ENCODE peak calls at places on chromosomes 6 and 20, in eight cellular contexts. T is epithelial cell of prostate; Z is CD8-positive, alpha-beta T cell; B is EL; K is right lobe of liver; H is AG10803; I is activated B cell treated with CpG ODN at 0.5 μM for 24 hours; Y is AG09319. C is an unnamed sample.

GRCh38 chr20:4230651-4231050 is 215.3 kb upstream of the RNF24 start:
- DNase-seq in Z (no peak), B (no peak), I (no peak), T (no peak), K (no peak), H (no peak), Y (no peak), C (no peak)

GRCh38 chr6:113065606-113066005 is 718.5 kb downstream of the RFPL4B start:
- DNase-seq in Z (no peak), B (peak), I (no peak), Y (no peak), K (no peak), T (no peak), H (peak), C (no peak)

GRCh38 chr6:10412165-10412947 is 2.5 kb downstream of the TFAP2A start:
- DNase-seq in B (peak), K (peak), Z (no peak), T (no peak), Y (peak), I (no peak), H (peak), C (peak)

GRCh38 chr6:105227292-105227628 is 47.4 kb upstream of the POPDC3 start:
- DNase-seq in Z (no peak), H (no peak), I (no peak), T (no peak), Y (no peak), B (no peak), K (no peak), C (no peak)

GRCh38 chr6:112475083-112475482 is 128.0 kb downstream of the RFPL4B start:
- DNase-seq in H (peak), I (no peak), Y (no peak), Z (no peak), K (no peak), T (no peak), B (peak), C (no peak)

GRCh38 chr6:139291813-139292619 is at the start of gene TXLNB:
- DNase-seq in I (no peak), Y (peak), T (no peak), Z (peak), H (peak), B (peak), K (peak), C (peak)

GRCh38 chr6:137717074-137718073 is 149.7 kb upstream of the TNFAIP3 start:
- DNase-seq in B (no peak), H (no peak), K (no peak), T (peak), I (no peak), Y (no peak), Z (peak), C (no peak)

GRCh38 chr20:54212226-54212625 is 4.3 kb downstream of the PFDN4 start:
- DNase-seq in T (no peak), H (peak), B (peak), Y (no peak), I (no peak), K (no peak), Z (no peak), C (no peak)

GRCh38 chr6:134235937-134236751 is 81.8 kb downstream of the SGK1 start:
- DNase-seq in Y (no peak), T (no peak), I (no peak), B (peak), Z (no peak), H (peak), K (no peak), C (no peak)

GRCh38 chr6:45049188-45049843 is 278.8 kb upstream of the RUNX2 start:
- DNase-seq in I (no peak), K (no peak), Y (no peak), T (no peak), Z (no peak), B (peak), H (no peak), C (no peak)

GRCh38 chr6:169640347-169640972 is 61.4 kb downstream of the WDR27 start:
- DNase-seq in K (no peak), Z (no peak), B (no peak), I (no peak), T (no peak), H (peak), Y (no peak), C (no peak)

GRCh38 chr20:13588049-13588448 is 50.7 kb downstream of the TASP1 start:
- DNase-seq in K (no peak), H (no peak), Y (no peak), B (no peak), T (no peak), Z (no peak), I (no peak), C (no peak)

GRCh38 chr6:27791182-27791939 is 120.8 kb downstream of the OR2B2 start:
- DNase-seq in Y (peak), B (peak), K (peak), I (no peak), H (peak), T (peak), Z (no peak), C (no peak)

GRCh38 chr20:43983359-43983758 is 68.7 kb downstream of the TOX2 start:
- DNase-seq in H (no peak), K (no peak), T (no peak), I (no peak), B (no peak), Z (no peak), Y (no peak), C (no peak)

GRCh38 chr20:24768226-24768625 is 180.8 kb upstream of the CST7 start:
- DNase-seq in T (no peak), B (no peak), Y (no peak), K (no peak), I (no peak), Z (no peak), H (no peak), C (no peak)

GRCh38 chr6:6277418-6277817 is 43.0 kb downstream of the F13A1 start:
- DNase-seq in Z (no peak), T (no peak), Y (no peak), H (peak), B (peak), K (no peak), I (no peak), C (no peak)

GRCh38 chr6:25477006-25477590 is 174.9 kb upstream of the SCGN start:
- DNase-seq in H (peak), Z (no peak), T (no peak), Y (no peak), B (peak), I (no peak), K (no peak), C (no peak)

GRCh38 chr20:62624325-62624690 is 18.0 kb upstream of the SLCO4A1 start:
- DNase-seq in B (no peak), Y (no peak), T (no peak), H (no peak), Z (no peak), I (peak), K (no peak), C (no peak)

GRCh38 chr6:125014157-125014957 is 52.1 kb downstream of the RNF217 start:
- DNase-seq in I (no peak), K (no peak), H (peak), Z (no peak), B (peak), T (no peak), Y (peak), C (no peak)

GRCh38 chr6:157185171-157185570 is 138.1 kb downstream of the TMEM242 start:
- DNase-seq in B (no peak), Z (no peak), H (no peak), K (no peak), I (no peak), T (no peak), Y (no peak), C (no peak)

GRCh38 chr6:89853068-89853467 is 23.4 kb downstream of the CASP8AP2 start:
- DNase-seq in B (peak), Y (no peak), I (no peak), T (no peak), K (no peak), Z (no peak), H (peak), C (no peak)

GRCh38 chr6:148307400-148307799 is 35.2 kb upstream of the SASH1 start:
- DNase-seq in H (no peak), T (peak), Z (no peak), I (no peak), K (no peak), B (no peak), Y (no peak), C (no peak)

GRCh38 chr6:56347526-56347925 is 100.1 kb upstream of the COL21A1 start:
- DNase-seq in T (no peak), H (peak), Y (no peak), B (peak), I (no peak), K (no peak), Z (no peak), C (no peak)

GRCh38 chr6:32933661-32934085 is 7.2 kb downstream of the HLA-DMB start:
- DNase-seq in Y (peak), H (peak), B (peak), I (peak), Z (peak), K (peak), T (no peak), C (peak)

GRCh38 chr6:110875548-110876169 is 1.1 kb downstream of the AMD1 start:
- DNase-seq in I (peak), Z (peak), T (no peak), H (no peak), K (peak), Y (no peak), B (peak), C (peak)

GRCh38 chr6:41451039-41451438 is 95.1 kb upstream of the FOXP4 start:
- DNase-seq in T (no peak), B (no peak), H (no peak), I (no peak), Y (no peak), K (no peak), Z (no peak), C (no peak)

GRCh38 chr6:138970856-138971425 is 17.1 kb downstream of the REPS1 start:
- DNase-seq in K (no peak), H (peak), T (peak), B (peak), Z (no peak), I (no peak), Y (peak), C (no peak)

GRCh38 chr20:46220808-46221207 is 87.5 kb downstream of the CDH22 start:
- DNase-seq in H (no peak), T (no peak), B (no peak), Y (no peak), K (no peak), I (no peak), Z (no peak), C (no peak)

GRCh38 chr6:33160728-33161323 is 31.4 kb downstream of the COL11A2 start:
- DNase-seq in B (peak), Y (peak), H (peak), T (peak), Z (no peak), K (no peak), I (no peak), C (peak)

GRCh38 chr6:47674673-47675072 is 23.7 kb upstream of the ADGRF4 start:
- DNase-seq in Y (no peak), Z (no peak), B (no peak), K (no peak), T (no peak), I (no peak), H (no peak), C (no peak)

GRCh38 chr6:161481786-161482516 is 208.1 kb upstream of the AGPAT4 start:
- DNase-seq in Z (no peak), I (no peak), K (no peak), B (no peak), T (no peak), Y (no peak), H (peak), C (no peak)

GRCh38 chr20:19832875-19833274 is 74.8 kb downstream of the RIN2 start:
- DNase-seq in I (no peak), Y (no peak), Z (no peak), K (no peak), H (no peak), T (no peak), B (no peak), C (no peak)

GRCh38 chr6:123338394-123338793 is 298.4 kb downstream of the TRDN start:
- DNase-seq in B (no peak), T (no peak), Z (no peak), K (no peak), H (no peak), Y (no peak), I (no peak), C (no peak)

GRCh38 chr6:15322781-15323536 is 77.1 kb downstream of the JARID2 start:
- DNase-seq in T (peak), I (no peak), Y (peak), B (peak), H (peak), K (no peak), Z (no peak), C (no peak)

GRCh38 chr6:71080151-71080550 is 123.3 kb upstream of the B3GAT2 start:
- DNase-seq in H (no peak), I (no peak), B (no peak), K (no peak), Z (no peak), Y (no peak), T (no peak), C (no peak)

GRCh38 chr6:159172066-159172465 is 2.9 kb downstream of the FNDC1 start:
- DNase-seq in T (no peak), B (no peak), H (peak), Z (no peak), Y (no peak), K (no peak), I (no peak), C (no peak)

GRCh38 chr20:14568225-14568624 is 230.8 kb upstream of the FLRT3 start:
- DNase-seq in B (no peak), K (no peak), Z (no peak), I (no peak), T (no peak), H (peak), Y (no peak), C (no peak)

GRCh38 chr6:164013480-164014208 is 599.1 kb downstream of the QKI start:
- DNase-seq in Y (no peak), T (no peak), B (peak), Z (no peak), K (no peak), H (no peak), I (no peak), C (no peak)

GRCh38 chr20:36548006-36548315 is 6.6 kb downstream of the MYL9 start:
- DNase-seq in T (no peak), Y (no peak), B (no peak), I (no peak), H (no peak), K (no peak), Z (no peak), C (no peak)